ENCODE peak calls at places on chromosome 11, in four cellular contexts. W is HCT116, S is A549, U is bronchial epithelial cell. H is an unnamed sample.

GRCh38 chr11:56841210-56841810 is 92.8 kb upstream of the OR9G4 start:
- DNase-seq in W (peak; percentile 27), U (peak; percentile 69), S (peak; percentile 35), H (peak; percentile 40)

GRCh38 chr11:57539342-57539741 is 1.9 kb downstream of the SMTNL1 start:
- DNase-seq in S (no peak), W (no peak), U (peak; percentile 22), H (no peak)

GRCh38 chr11:32396991-32397390 is 38.3 kb downstream of the WT1 start:
- DNase-seq in W (no peak), U (no peak), S (no peak), H (no peak)

GRCh38 chr11:12885717-12886226 is 123.3 kb upstream of the RASSF10 start:
- DNase-seq in U (no peak), S (no peak), W (no peak), H (no peak)

GRCh38 chr11:102633385-102634026 is 8.4 kb upstream of the MMP20 start:
- DNase-seq in W (no peak), S (no peak), U (no peak), H (no peak)

GRCh38 chr11:96187779-96188624 is 155.0 kb downstream of the MAML2 start:
- DNase-seq in U (peak; percentile 86), S (no peak), W (no peak), H (no peak)

GRCh38 chr11:132674161-132674560 is 858.1 kb downstream of the OPCML start:
- DNase-seq in W (no peak), U (no peak), S (no peak), H (no peak)

GRCh38 chr11:126546191-126546590 is 190.7 kb downstream of the ST3GAL4 start:
- DNase-seq in W (no peak), U (no peak), S (no peak), H (no peak)

GRCh38 chr11:45662665-45663485 is 2.5 kb downstream of the CHST1 start:
- DNase-seq in S (peak; percentile 63), W (no peak), U (peak; percentile 13), H (no peak)

GRCh38 chr11:19557720-19558140 is 154.9 kb upstream of the NAV2 start:
- DNase-seq in S (peak; percentile 55), W (peak; percentile 61), U (peak; percentile 59), H (peak; percentile 25)

GRCh38 chr11:62665630-62666258 is 632 bp downstream of the CSKMT start:
- DNase-seq in U (no peak), W (no peak), S (no peak), H (no peak)

GRCh38 chr11:44726278-44727113 is at the start of gene TSPAN18:
- DNase-seq in W (no peak), U (no peak), S (no peak), H (no peak)

GRCh38 chr11:6755303-6755952 is 16.3 kb downstream of the OR2AG2 start:
- DNase-seq in W (peak; percentile 24), U (peak; percentile 43), S (peak; percentile 41), H (peak; percentile 3)

GRCh38 chr11:67407700-67408163 is 3.8 kb downstream of the TBC1D10C start:
- DNase-seq in S (no peak), U (no peak), W (no peak), H (no peak)

GRCh38 chr11:74680703-74681531 is 50.3 kb downstream of the CHRDL2 start:
- DNase-seq in W (no peak), U (no peak), S (no peak), H (no peak)

GRCh38 chr11:63023415-63023814 is 7.8 kb upstream of the SLC22A8 start:
- DNase-seq in S (no peak), W (no peak), U (no peak), H (no peak)

GRCh38 chr11:59336931-59337330 is 21.8 kb upstream of the OR5AN1 start:
- DNase-seq in S (no peak), U (no peak), W (no peak), H (no peak)

GRCh38 chr11:27274854-27275395 is 88.1 kb downstream of the CCDC34 start:
- DNase-seq in W (no peak), U (no peak), S (no peak), H (no peak)

GRCh38 chr11:122784325-122785155 is 53.8 kb upstream of the CRTAM start:
- DNase-seq in U (peak; percentile 79), S (no peak), W (no peak), H (no peak)

GRCh38 chr11:12963789-12964536 is 45.2 kb upstream of the RASSF10 start:
- DNase-seq in U (peak; percentile 29), S (peak; percentile 91), W (peak; percentile 59), H (no peak)

GRCh38 chr11:61415381-61415780 is 14.4 kb downstream of the CPSF7 start:
- DNase-seq in W (no peak), U (no peak), S (no peak), H (no peak)

GRCh38 chr11:131656179-131656838 is 285.9 kb downstream of the NTM start:
- DNase-seq in S (no peak), W (no peak), U (no peak), H (no peak)

GRCh38 chr11:6129011-6129410 is 21.5 kb downstream of the OR56B4 start:
- DNase-seq in S (no peak), W (no peak), U (no peak), H (no peak)

GRCh38 chr11:67439321-67440228 is 2.1 kb upstream of the PTPRCAP start:
- DNase-seq in S (peak; percentile 53), W (no peak), U (peak; percentile 20), H (no peak)

GRCh38 chr11:86719781-86720463 is 47.5 kb upstream of the ME3 start:
- DNase-seq in S (peak; percentile 56), W (no peak), U (peak; percentile 90), H (no peak)

GRCh38 chr11:11793073-11793472 is 48.7 kb upstream of the USP47 start:
- DNase-seq in S (no peak), U (no peak), W (no peak), H (no peak)

DNA sequence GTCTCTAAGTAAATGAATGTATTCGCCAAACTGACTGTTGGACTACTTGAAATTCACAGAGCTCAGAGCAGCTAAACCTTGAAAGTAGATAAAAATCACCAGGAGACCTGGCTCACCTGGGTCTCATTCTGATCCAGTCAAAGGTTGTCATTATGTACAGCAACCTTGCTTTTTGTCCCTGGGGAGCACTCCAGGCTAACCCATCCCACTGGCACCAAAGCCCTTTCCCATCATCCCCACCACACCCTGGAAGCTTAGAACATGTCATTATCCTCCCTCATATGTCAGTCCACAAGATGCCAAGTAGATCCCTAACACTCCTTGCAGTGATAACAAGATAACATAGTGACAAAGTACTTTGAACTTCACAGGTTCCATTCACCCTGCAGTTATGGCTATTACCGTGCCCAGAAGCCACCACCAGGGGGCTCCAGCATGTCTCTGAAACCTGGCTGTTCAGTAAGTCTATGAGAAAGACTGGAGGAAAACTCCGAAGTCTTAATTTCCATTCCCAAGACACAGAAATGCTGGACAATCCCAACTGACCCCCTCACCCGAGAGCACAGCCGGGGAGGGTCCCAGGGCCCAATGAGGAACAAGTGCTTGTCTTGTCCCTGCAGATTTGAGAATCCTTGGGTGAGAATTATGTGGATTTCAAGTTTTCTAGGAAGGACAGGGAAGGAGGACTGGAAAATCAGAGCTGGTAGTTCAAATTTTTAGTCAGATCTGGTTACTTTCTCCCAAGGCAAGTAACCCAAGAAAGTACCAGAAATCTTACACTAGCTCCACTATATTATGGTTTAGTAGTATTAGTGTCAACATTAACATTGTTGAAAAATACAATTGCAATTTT is 43.0 kb upstream of the USP47 start:
- DNase-seq in W (peak; percentile 60), U (peak; percentile 71), S (peak; percentile 77), H (no peak)
- TF ChIP-seq CTCF in W (peak; percentile 97), U (peak; percentile 82), S (peak; percentile 95), H (peak; percentile 85)

DNA sequence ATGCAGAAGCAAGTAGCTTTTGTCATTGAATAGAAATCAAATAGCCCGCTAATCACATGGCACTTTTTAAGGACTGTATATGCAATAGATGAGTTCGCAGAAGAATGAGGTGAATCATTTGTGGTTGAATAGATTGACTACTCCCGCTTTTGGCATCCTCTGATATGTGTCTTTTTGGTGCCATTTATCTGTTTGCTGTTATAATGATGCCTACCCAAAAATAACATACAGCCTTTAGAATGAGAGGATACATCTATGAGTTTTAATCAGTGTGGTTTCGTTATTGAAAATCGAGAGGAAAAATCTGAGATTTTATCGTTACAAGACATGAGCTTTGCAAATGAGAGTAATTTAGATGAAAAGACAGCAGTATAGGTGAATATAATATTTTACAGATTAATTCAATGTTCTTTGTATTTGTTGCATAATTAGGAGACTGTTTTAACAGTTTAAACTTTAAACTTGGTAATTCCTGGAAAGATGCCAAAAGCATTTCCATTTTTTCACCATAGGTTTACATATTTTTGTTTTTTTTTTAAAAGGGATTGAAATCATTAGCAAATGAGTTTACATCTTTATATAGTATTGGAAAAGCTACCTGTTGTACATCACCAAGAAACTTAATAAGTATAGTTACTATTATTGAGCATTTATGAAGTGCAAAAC is 1.8 kb downstream of the PDE3B start:
- DNase-seq in S (peak; percentile 21), W (no peak), U (peak; percentile 53), H (no peak)
- H3K4me3 ChIP-seq in S (peak overlapping the region; percentile 63), W (peak overlapping the region; percentile 81), U (peak overlapping the region; percentile 64), H (peak overlapping the region; percentile 88)

GRCh38 chr11:35146074-35146521 is 7.1 kb downstream of the CD44 start:
- DNase-seq in U (peak; percentile 93), S (no peak), W (no peak), H (no peak)

GRCh38 chr11:35144811-35145210 is 5.8 kb downstream of the CD44 start:
- DNase-seq in W (no peak), S (no peak), U (peak; percentile 65), H (no peak)

GRCh38 chr11:35146711-35147110 is 7.7 kb downstream of the CD44 start:
- DNase-seq in U (no peak), S (no peak), W (no peak), H (no peak)

GRCh38 chr11:35144103-35144741 is 5.3 kb downstream of the CD44 start:
- DNase-seq in W (no peak), U (peak; percentile 91), S (no peak), H (no peak)

GRCh38 chr11:35145249-35145648 is 6.3 kb downstream of the CD44 start:
- DNase-seq in S (no peak), U (no peak), W (no peak), H (no peak)
- TF ChIP-seq CTCF in S (no peak), U (no peak), W (no peak), H (no peak)

GRCh38 chr11:2890466-2891241 is 5.1 kb upstream of the CDKN1C start:
- DNase-seq in W (no peak), S (no peak), U (no peak), H (no peak)

GRCh38 chr11:2892215-2893020 is 6.8 kb upstream of the CDKN1C start:
- DNase-seq in S (peak; percentile 74), U (no peak), W (no peak), H (no peak)

GRCh38 chr11:2891291-2891690 is 5.7 kb upstream of the CDKN1C start:
- DNase-seq in S (no peak), U (no peak), W (no peak), H (no peak)

GRCh38 chr11:2893021-2893528 is 7.5 kb upstream of the CDKN1C start:
- DNase-seq in W (no peak), U (no peak), S (no peak), H (no peak)

DNA sequence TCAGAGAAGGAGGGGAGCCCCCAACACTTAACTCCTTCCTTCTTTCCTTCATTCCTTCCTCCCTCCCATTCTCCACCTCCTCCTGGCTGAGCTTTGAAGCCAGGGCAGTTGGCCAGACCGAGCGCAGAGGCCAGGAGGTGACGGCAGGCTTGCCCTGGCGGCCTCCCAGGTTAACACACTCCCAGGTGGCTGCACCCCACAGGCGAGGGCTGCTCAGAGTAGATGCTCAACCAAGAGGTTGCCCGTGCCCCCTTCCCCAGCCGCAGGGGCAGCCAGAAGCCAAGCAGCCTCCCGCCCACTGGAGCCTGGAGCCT is 6.3 kb upstream of the CDKN1C start:
- DNase-seq in U (no peak), W (no peak), S (no peak), H (no peak)
- H3K4me3 ChIP-seq in U (peak overlapping the region; percentile 40), W (peak overlapping the region; percentile 72), S (peak overlapping the region; percentile 42), H (no peak overlapping the region)

GRCh38 chr11:118311518-118311917 is 7.0 kb downstream of the CD3E start:
- DNase-seq in S (no peak), U (peak; percentile 33), W (no peak), H (no peak)
- TF ChIP-seq CTCF in S (no peak), U (no peak), W (peak; percentile 14), H (no peak)

GRCh38 chr11:72786305-72787261 is 7.3 kb downstream of the STARD10 start:
- DNase-seq in S (no peak), W (no peak), U (no peak), H (peak; percentile 23)
- H3K4me3 ChIP-seq in S (no peak overlapping the region), W (no peak overlapping the region), U (no peak overlapping the region), H (no peak overlapping the region)